ENCODE peak calls at places on chromosome 2, in nine cellular contexts. One of them, this sample, is unnamed.

GRCh38 chr2:60891175-60891574 is 9.8 kb downstream of the REL start:
- DNase-seq in CD4-positive, alpha-beta T cell: no peak
- DNase-seq in Peyer's patch: no peak
- DNase-seq in WERI-Rb-1: no peak
- DNase-seq in esophagus muscularis mucosa: no peak
- DNase-seq in cardiac muscle cell: no peak
- DNase-seq in transverse colon: no peak
- DNase-seq in aorta: no peak
- DNase-seq in iPS DF 6.9: no peak
- DNase-seq in this sample: no peak

GRCh38 chr2:162430323-162430722 is 86.4 kb downstream of the GCA start:
- DNase-seq in esophagus muscularis mucosa: no peak
- DNase-seq in WERI-Rb-1: no peak
- DNase-seq in transverse colon: no peak
- DNase-seq in Peyer's patch: no peak
- DNase-seq in cardiac muscle cell: peak; percentile 26
- DNase-seq in iPS DF 6.9: no peak
- DNase-seq in CD4-positive, alpha-beta T cell: no peak
- DNase-seq in aorta: no peak
- DNase-seq in this sample: no peak

GRCh38 chr2:181813963-181814565 is 77.5 kb upstream of the ITPRID2 start:
- DNase-seq in esophagus muscularis mucosa: no peak
- DNase-seq in transverse colon: peak; percentile 15
- DNase-seq in CD4-positive, alpha-beta T cell: no peak
- DNase-seq in aorta: no peak
- DNase-seq in Peyer's patch: no peak
- DNase-seq in iPS DF 6.9: no peak
- DNase-seq in WERI-Rb-1: no peak
- DNase-seq in cardiac muscle cell: no peak
- DNase-seq in this sample: no peak

GRCh38 chr2:30706534-30707303 is 100.5 kb downstream of the CAPN13 start:
- DNase-seq in Peyer's patch: peak; percentile 88
- DNase-seq in aorta: peak; percentile 90
- DNase-seq in iPS DF 6.9: no peak
- DNase-seq in WERI-Rb-1: peak; percentile 92
- DNase-seq in cardiac muscle cell: peak; percentile 80
- DNase-seq in CD4-positive, alpha-beta T cell: peak; percentile 74
- DNase-seq in esophagus muscularis mucosa: peak; percentile 72
- DNase-seq in transverse colon: peak; percentile 79
- DNase-seq in this sample: peak; percentile 64

GRCh38 chr2:97988722-97989121 is 7.0 kb downstream of the TMEM131 start:
- DNase-seq in iPS DF 6.9: no peak
- DNase-seq in cardiac muscle cell: no peak
- DNase-seq in aorta: no peak
- DNase-seq in esophagus muscularis mucosa: no peak
- DNase-seq in Peyer's patch: no peak
- DNase-seq in CD4-positive, alpha-beta T cell: no peak
- DNase-seq in WERI-Rb-1: no peak
- DNase-seq in transverse colon: no peak
- DNase-seq in this sample: no peak

GRCh38 chr2:240570531-240571313 is 2.4 kb downstream of the RNPEPL1 start:
- DNase-seq in esophagus muscularis mucosa: no peak
- DNase-seq in aorta: peak; percentile 68
- DNase-seq in iPS DF 6.9: no peak
- DNase-seq in cardiac muscle cell: no peak
- DNase-seq in transverse colon: peak; percentile 7
- DNase-seq in WERI-Rb-1: peak; percentile 7
- DNase-seq in Peyer's patch: peak; percentile 37
- DNase-seq in CD4-positive, alpha-beta T cell: no peak
- DNase-seq in this sample: no peak

GRCh38 chr2:16633632-16634430 is 31.8 kb downstream of the CYRIA start:
- DNase-seq in aorta: no peak
- DNase-seq in iPS DF 6.9: no peak
- DNase-seq in WERI-Rb-1: no peak
- DNase-seq in transverse colon: no peak
- DNase-seq in Peyer's patch: no peak
- DNase-seq in esophagus muscularis mucosa: no peak
- DNase-seq in CD4-positive, alpha-beta T cell: no peak
- DNase-seq in cardiac muscle cell: peak; percentile 25
- DNase-seq in this sample: no peak

GRCh38 chr2:54497738-54498680 is 41.9 kb downstream of the SPTBN1 start:
- DNase-seq in WERI-Rb-1: peak; percentile 31
- DNase-seq in cardiac muscle cell: peak; percentile 30
- DNase-seq in Peyer's patch: peak; percentile 56
- DNase-seq in iPS DF 6.9: no peak
- DNase-seq in esophagus muscularis mucosa: no peak
- DNase-seq in CD4-positive, alpha-beta T cell: no peak
- DNase-seq in aorta: no peak
- DNase-seq in transverse colon: no peak
- DNase-seq in this sample: no peak

GRCh38 chr2:8851811-8852560 is 14.6 kb upstream of the KIDINS220 start:
- DNase-seq in iPS DF 6.9: no peak
- DNase-seq in WERI-Rb-1: no peak
- DNase-seq in aorta: no peak
- DNase-seq in transverse colon: no peak
- DNase-seq in esophagus muscularis mucosa: no peak
- DNase-seq in cardiac muscle cell: peak; percentile 23
- DNase-seq in Peyer's patch: no peak
- DNase-seq in CD4-positive, alpha-beta T cell: no peak
- DNase-seq in this sample: no peak

GRCh38 chr2:34012728-34013302 is 413.7 kb upstream of the FAM98A start:
- DNase-seq in WERI-Rb-1: peak; percentile 91
- DNase-seq in CD4-positive, alpha-beta T cell: no peak
- DNase-seq in transverse colon: peak; percentile 44
- DNase-seq in cardiac muscle cell: peak; percentile 84
- DNase-seq in Peyer's patch: peak; percentile 47
- DNase-seq in esophagus muscularis mucosa: no peak
- DNase-seq in iPS DF 6.9: peak; percentile 45
- DNase-seq in aorta: peak; percentile 76
- DNase-seq in this sample: no peak

GRCh38 chr2:75640621-75641121 is 5.9 kb upstream of the MRPL19 start:
- DNase-seq in cardiac muscle cell: peak; percentile 74
- DNase-seq in esophagus muscularis mucosa: no peak
- DNase-seq in WERI-Rb-1: peak; percentile 68
- DNase-seq in CD4-positive, alpha-beta T cell: peak; percentile 37
- DNase-seq in iPS DF 6.9: no peak
- DNase-seq in Peyer's patch: peak; percentile 76
- DNase-seq in aorta: peak; percentile 83
- DNase-seq in transverse colon: peak; percentile 53
- DNase-seq in this sample: no peak

DNA sequence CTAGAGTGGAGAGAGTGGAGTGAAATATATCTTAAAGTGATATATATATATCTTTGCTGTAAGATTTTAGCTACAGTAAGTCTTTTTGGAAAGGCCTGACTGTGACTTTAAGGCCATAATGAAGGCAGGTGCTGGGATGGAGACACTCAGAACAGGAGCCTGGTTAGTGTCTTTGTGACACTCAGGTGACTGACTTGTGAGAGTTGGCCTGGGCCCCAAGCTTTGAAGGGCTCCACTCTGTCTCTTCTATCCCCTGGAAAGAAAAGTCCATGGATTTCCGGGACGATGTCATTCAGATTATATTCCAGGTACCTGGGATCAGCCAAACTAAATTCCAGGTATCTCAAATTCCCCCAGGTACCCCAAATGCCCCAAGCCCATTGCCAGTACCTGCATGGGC is 276.6 kb downstream of the PDE11A start:
- DNase-seq in aorta: no peak
- DNase-seq in WERI-Rb-1: no peak
- DNase-seq in transverse colon: no peak
- DNase-seq in Peyer's patch: no peak
- DNase-seq in iPS DF 6.9: no peak
- DNase-seq in CD4-positive, alpha-beta T cell: no peak
- DNase-seq in cardiac muscle cell: peak; percentile 72
- DNase-seq in esophagus muscularis mucosa: no peak
- DNase-seq in this sample: no peak
- H3K27ac ChIP-seq in aorta: no peak overlapping the region
- H3K27ac ChIP-seq in WERI-Rb-1: no peak overlapping the region
- H3K27ac ChIP-seq in transverse colon: no peak overlapping the region
- H3K27ac ChIP-seq in Peyer's patch: no peak overlapping the region
- H3K27ac ChIP-seq in iPS DF 6.9: no peak overlapping the region
- H3K27ac ChIP-seq in CD4-positive, alpha-beta T cell: no peak overlapping the region
- H3K27ac ChIP-seq in cardiac muscle cell: peak overlapping the region; percentile 62
- H3K27ac ChIP-seq in esophagus muscularis mucosa: no peak overlapping the region
- H3K27ac ChIP-seq in this sample: no peak overlapping the region

GRCh38 chr2:233267516-233268245 is 16.2 kb downstream of the ATG16L1 start:
- DNase-seq in CD4-positive, alpha-beta T cell: peak; percentile 80
- DNase-seq in iPS DF 6.9: no peak
- DNase-seq in transverse colon: peak; percentile 59
- DNase-seq in WERI-Rb-1: no peak
- DNase-seq in aorta: no peak
- DNase-seq in cardiac muscle cell: no peak
- DNase-seq in esophagus muscularis mucosa: no peak
- DNase-seq in Peyer's patch: peak; percentile 95
- DNase-seq in this sample: peak; percentile 91

GRCh38 chr2:233270951-233271350 is 19.5 kb downstream of the ATG16L1 start:
- DNase-seq in aorta: no peak
- DNase-seq in esophagus muscularis mucosa: no peak
- DNase-seq in WERI-Rb-1: no peak
- DNase-seq in CD4-positive, alpha-beta T cell: no peak
- DNase-seq in cardiac muscle cell: no peak
- DNase-seq in iPS DF 6.9: no peak
- DNase-seq in transverse colon: no peak
- DNase-seq in Peyer's patch: no peak
- DNase-seq in this sample: no peak

GRCh38 chr2:233271693-233272092 is 20.2 kb downstream of the ATG16L1 start:
- DNase-seq in transverse colon: no peak
- DNase-seq in aorta: no peak
- DNase-seq in WERI-Rb-1: no peak
- DNase-seq in esophagus muscularis mucosa: no peak
- DNase-seq in iPS DF 6.9: no peak
- DNase-seq in Peyer's patch: no peak
- DNase-seq in CD4-positive, alpha-beta T cell: no peak
- DNase-seq in cardiac muscle cell: no peak
- DNase-seq in this sample: no peak

GRCh38 chr2:233273120-233273519 is 21.6 kb downstream of the ATG16L1 start:
- DNase-seq in iPS DF 6.9: no peak
- DNase-seq in Peyer's patch: peak; percentile 8
- DNase-seq in WERI-Rb-1: no peak
- DNase-seq in esophagus muscularis mucosa: no peak
- DNase-seq in CD4-positive, alpha-beta T cell: no peak
- DNase-seq in transverse colon: no peak
- DNase-seq in aorta: no peak
- DNase-seq in cardiac muscle cell: no peak
- DNase-seq in this sample: no peak

DNA sequence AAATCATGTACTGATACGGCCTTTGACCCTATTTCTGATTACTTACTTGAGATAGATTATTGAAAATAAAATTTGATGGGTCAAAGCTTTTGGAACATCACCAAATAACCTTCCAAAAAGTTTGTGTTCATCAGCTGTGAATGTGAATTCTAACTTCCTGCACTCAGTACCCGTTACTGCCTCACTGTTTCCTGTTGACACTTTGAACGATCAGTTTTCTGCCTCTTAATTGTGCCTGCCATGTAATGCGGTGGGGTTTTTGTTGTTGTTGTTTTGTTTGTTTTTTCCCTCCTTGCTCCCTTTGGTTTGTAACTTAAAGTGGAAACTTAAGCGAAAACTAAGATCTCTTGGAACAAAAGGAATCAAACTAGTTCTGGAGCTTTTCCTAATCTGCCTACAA is 18.9 kb downstream of the ATG16L1 start:
- DNase-seq in CD4-positive, alpha-beta T cell: peak; percentile 13
- DNase-seq in cardiac muscle cell: no peak
- DNase-seq in aorta: no peak
- DNase-seq in transverse colon: no peak
- DNase-seq in esophagus muscularis mucosa: no peak
- DNase-seq in WERI-Rb-1: no peak
- DNase-seq in iPS DF 6.9: no peak
- DNase-seq in Peyer's patch: no peak
- DNase-seq in this sample: peak; percentile 54
- H3K27ac ChIP-seq in CD4-positive, alpha-beta T cell: peak overlapping the region; percentile 88
- H3K27ac ChIP-seq in cardiac muscle cell: no peak overlapping the region
- H3K27ac ChIP-seq in aorta: no peak overlapping the region
- H3K27ac ChIP-seq in transverse colon: no peak overlapping the region
- H3K27ac ChIP-seq in esophagus muscularis mucosa: no peak overlapping the region
- H3K27ac ChIP-seq in WERI-Rb-1: no peak overlapping the region
- H3K27ac ChIP-seq in iPS DF 6.9: no peak overlapping the region
- H3K27ac ChIP-seq in Peyer's patch: peak overlapping the region; percentile 79
- H3K27ac ChIP-seq in this sample: peak overlapping the region; percentile 81

GRCh38 chr2:109270758-109271305 is 141.8 kb downstream of the SH3RF3 start:
- DNase-seq in Peyer's patch: no peak
- DNase-seq in CD4-positive, alpha-beta T cell: no peak
- DNase-seq in iPS DF 6.9: no peak
- DNase-seq in aorta: no peak
- DNase-seq in esophagus muscularis mucosa: no peak
- DNase-seq in WERI-Rb-1: no peak
- DNase-seq in cardiac muscle cell: no peak
- DNase-seq in transverse colon: peak; percentile 56
- DNase-seq in this sample: no peak

GRCh38 chr2:109271920-109272319 is 142.9 kb downstream of the SH3RF3 start:
- DNase-seq in iPS DF 6.9: no peak
- DNase-seq in cardiac muscle cell: no peak
- DNase-seq in transverse colon: no peak
- DNase-seq in aorta: no peak
- DNase-seq in esophagus muscularis mucosa: no peak
- DNase-seq in WERI-Rb-1: no peak
- DNase-seq in Peyer's patch: no peak
- DNase-seq in CD4-positive, alpha-beta T cell: no peak
- DNase-seq in this sample: no peak

GRCh38 chr2:109275120-109276040 is 146.4 kb downstream of the SH3RF3 start:
- DNase-seq in cardiac muscle cell: no peak
- DNase-seq in transverse colon: no peak
- DNase-seq in CD4-positive, alpha-beta T cell: no peak
- DNase-seq in iPS DF 6.9: no peak
- DNase-seq in aorta: no peak
- DNase-seq in Peyer's patch: no peak
- DNase-seq in esophagus muscularis mucosa: no peak
- DNase-seq in WERI-Rb-1: peak; percentile 84
- DNase-seq in this sample: no peak

GRCh38 chr2:109269956-109270757 is 141.2 kb downstream of the SH3RF3 start:
- DNase-seq in transverse colon: no peak
- DNase-seq in WERI-Rb-1: no peak
- DNase-seq in esophagus muscularis mucosa: no peak
- DNase-seq in cardiac muscle cell: no peak
- DNase-seq in Peyer's patch: peak; percentile 36
- DNase-seq in CD4-positive, alpha-beta T cell: no peak
- DNase-seq in iPS DF 6.9: no peak
- DNase-seq in aorta: no peak
- DNase-seq in this sample: no peak

DNA sequence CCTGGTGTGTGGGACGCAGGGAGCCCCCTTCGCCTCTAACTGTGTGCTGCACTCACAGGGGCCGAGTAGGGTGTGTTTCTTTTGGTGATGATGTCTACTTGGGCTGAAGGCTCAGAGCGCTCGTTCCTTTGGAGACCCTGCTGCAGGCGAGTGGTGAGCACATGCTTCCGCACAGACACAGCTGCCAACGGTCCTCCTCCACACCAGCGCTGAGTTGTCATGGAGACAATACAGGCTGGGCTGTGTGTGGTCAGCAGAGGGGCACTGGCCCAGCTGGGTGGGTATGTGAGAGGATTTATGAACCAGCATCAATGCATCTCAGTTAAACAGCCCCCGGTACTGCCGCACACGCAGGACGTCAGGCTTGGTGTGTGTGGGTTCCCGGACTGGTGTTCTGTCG is 143.5 kb downstream of the SH3RF3 start:
- DNase-seq in Peyer's patch: no peak
- DNase-seq in cardiac muscle cell: no peak
- DNase-seq in WERI-Rb-1: no peak
- DNase-seq in CD4-positive, alpha-beta T cell: no peak
- DNase-seq in iPS DF 6.9: no peak
- DNase-seq in aorta: no peak
- DNase-seq in esophagus muscularis mucosa: no peak
- DNase-seq in transverse colon: no peak
- DNase-seq in this sample: no peak
- H3K27ac ChIP-seq in Peyer's patch: no peak overlapping the region
- H3K27ac ChIP-seq in cardiac muscle cell: no peak overlapping the region
- H3K27ac ChIP-seq in WERI-Rb-1: no peak overlapping the region
- H3K27ac ChIP-seq in CD4-positive, alpha-beta T cell: no peak overlapping the region
- H3K27ac ChIP-seq in iPS DF 6.9: no peak overlapping the region
- H3K27ac ChIP-seq in aorta: no peak overlapping the region
- H3K27ac ChIP-seq in esophagus muscularis mucosa: no peak overlapping the region
- H3K27ac ChIP-seq in transverse colon: no peak overlapping the region
- H3K27ac ChIP-seq in this sample: no peak overlapping the region

GRCh38 chr2:4591261-4591660 is 887.9 kb downstream of the DCDC2C start:
- DNase-seq in Peyer's patch: no peak
- DNase-seq in aorta: no peak
- DNase-seq in CD4-positive, alpha-beta T cell: no peak
- DNase-seq in WERI-Rb-1: no peak
- DNase-seq in cardiac muscle cell: no peak
- DNase-seq in transverse colon: no peak
- DNase-seq in esophagus muscularis mucosa: no peak
- DNase-seq in iPS DF 6.9: no peak
- DNase-seq in this sample: no peak
- H3K27ac ChIP-seq in Peyer's patch: no peak overlapping the region
- H3K27ac ChIP-seq in aorta: no peak overlapping the region
- H3K27ac ChIP-seq in CD4-positive, alpha-beta T cell: no peak overlapping the region
- H3K27ac ChIP-seq in WERI-Rb-1: no peak overlapping the region
- H3K27ac ChIP-seq in cardiac muscle cell: no peak overlapping the region
- H3K27ac ChIP-seq in transverse colon: no peak overlapping the region
- H3K27ac ChIP-seq in esophagus muscularis mucosa: no peak overlapping the region
- H3K27ac ChIP-seq in iPS DF 6.9: no peak overlapping the region
- H3K27ac ChIP-seq in this sample: no peak overlapping the region

This sample was measured in CD4-positive, alpha-beta memory T cell.